ENCODE peak calls at places on chromosomes 4 and X, in seven cellular contexts. R is tibial nerve, C is fibroblast of mammary gland, W is A549, L is fibroblast of lung, S is GM06990, U is GM12878. P is an unnamed sample.

GRCh38 chr4:1133033-1133432 is 19.7 kb upstream of the RNF212 start:
- DNase-seq in R (no peak), C (no peak), W (no peak), L (no peak), S (no peak), U (no peak), P (no peak)

GRCh38 chr4:11632015-11632414 is 203.3 kb upstream of the HS3ST1 start:
- DNase-seq in R (no peak), C (no peak), W (no peak), L (no peak), S (no peak), U (no peak), P (no peak)

GRCh38 chrX:40060356-40060845 is 37.4 kb downstream of the BCOR start:
- DNase-seq in R (no peak), C (no peak), W (no peak), L (no peak), S (no peak), U (no peak), P (no peak)

GRCh38 chr4:80138556-80139538 is 58.5 kb upstream of the PRDM8 start:
- DNase-seq in R (no peak), C (peak; percentile 82), W (no peak), L (peak; percentile 57), S (peak; percentile 20), U (peak; percentile 12), P (peak; percentile 7)

GRCh38 chrX:47661539-47661938 is 2.6 kb upstream of the UXT start:
- DNase-seq in R (no peak), C (no peak), W (no peak), L (no peak), S (no peak), U (no peak), P (no peak)

GRCh38 chrX:117636826-117637225 is 479.8 kb downstream of the KLHL13 start:
- DNase-seq in R (no peak), C (no peak), W (no peak), L (no peak), S (no peak), U (no peak), P (no peak)

GRCh38 chr4:177239878-177240277 is 69.8 kb upstream of the NEIL3 start:
- DNase-seq in R (no peak), C (no peak), W (no peak), L (peak; percentile 68), S (no peak), U (no peak), P (no peak)

GRCh38 chrX:68307767-68308166 is 125.5 kb downstream of the OPHN1 start:
- DNase-seq in R (peak; percentile 13), C (peak; percentile 82), W (peak; percentile 22), L (peak; percentile 51), S (no peak), U (no peak), P (no peak)

GRCh38 chr4:142579483-142579882 is 266.6 kb downstream of the INPP4B start:
- DNase-seq in R (no peak), C (peak; percentile 8), W (no peak), L (no peak), S (no peak), U (no peak), P (no peak)

GRCh38 chr4:4245172-4245571 is 2.9 kb downstream of the TMEM128 start:
- DNase-seq in R (no peak), C (no peak), W (no peak), L (no peak), S (no peak), U (no peak), P (no peak)

GRCh38 chr4:4248885-4249203 is 821 bp upstream of the TMEM128 start:
- DNase-seq in R (no peak), C (peak; percentile 30), W (no peak), L (no peak), S (no peak), U (no peak), P (no peak)

GRCh38 chr4:4247711-4248035 is 350 bp downstream of the TMEM128 start:
- DNase-seq in R (no peak), C (no peak), W (no peak), L (no peak), S (no peak), U (no peak), P (no peak)

GRCh38 chr4:4249876-4250275 is 1.9 kb upstream of the TMEM128 start:
- DNase-seq in R (no peak), C (no peak), W (no peak), L (no peak), S (no peak), U (no peak), P (no peak)

DNA sequence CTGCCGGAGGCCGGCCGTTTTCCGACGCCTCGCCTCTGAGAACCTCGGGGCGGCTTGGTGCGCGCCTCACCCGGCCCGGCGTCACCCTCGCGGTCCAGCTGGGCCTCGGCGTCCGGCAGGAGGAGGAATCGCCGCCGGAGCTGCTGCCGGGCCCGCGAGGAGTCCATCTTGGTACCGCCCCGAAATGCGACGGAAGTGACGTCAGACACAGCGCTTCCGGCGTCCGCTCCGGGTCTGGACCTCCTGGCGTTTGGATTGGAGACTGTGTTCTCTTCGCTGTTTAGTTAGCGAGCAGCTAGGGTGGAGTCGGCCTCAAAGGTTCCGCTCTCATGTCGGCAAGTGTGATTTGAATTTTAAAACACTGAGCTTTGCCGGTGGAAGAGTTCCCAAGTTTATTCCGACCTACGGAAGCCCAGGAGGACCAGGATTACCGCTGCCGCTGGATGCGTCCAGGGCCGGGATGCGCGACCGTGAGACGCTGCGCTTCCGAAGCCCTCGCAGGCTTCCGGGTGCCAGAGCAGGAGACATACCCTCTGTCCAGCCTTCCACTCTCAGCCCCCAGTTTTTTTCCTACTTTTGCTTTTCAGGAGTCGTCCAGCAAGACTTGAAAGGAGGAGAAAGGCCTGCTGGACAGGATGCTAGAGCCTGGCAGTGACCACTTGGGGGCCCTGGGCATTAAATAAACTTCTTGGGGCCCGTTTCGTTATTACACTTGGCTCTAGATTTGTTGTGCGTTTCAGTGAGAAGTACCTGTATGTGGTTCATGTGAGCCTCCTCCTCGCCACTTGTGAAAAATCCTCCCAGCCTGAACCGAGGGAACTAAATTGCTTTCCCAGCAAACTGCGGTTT is at the start of gene TMEM128:
- DNase-seq in R (peak; percentile 93), C (peak; percentile 92), W (peak; percentile 93), L (peak; percentile 95), S (peak; percentile 91), U (peak; percentile 65), P (peak; percentile 97)
- TF ChIP-seq CTCF in R (peak; percentile 64), C (no peak), W (peak; percentile 16), L (peak; percentile 19), S (no peak), U (peak; percentile 8), P (no peak)

GRCh38 chrX:75623535-75623934 is 100.7 kb upstream of the ZDHHC15 start:
- DNase-seq in R (no peak), C (no peak), W (peak; percentile 1), L (no peak), S (no peak), U (no peak), P (no peak)
- TF ChIP-seq CTCF in R (no peak), C (peak; percentile 5), W (no peak), L (no peak), S (peak; percentile 14), U (peak; percentile 14), P (no peak)

GRCh38 chrX:103918584-103919335 is 43.7 kb upstream of the TMSB15B start:
- DNase-seq in R (peak; percentile 12), C (peak; percentile 42), W (peak; percentile 75), L (peak; percentile 47), S (peak; percentile 86), U (no peak), P (peak; percentile 62)

GRCh38 chrX:103918050-103918449 is 44.4 kb upstream of the TMSB15B start:
- DNase-seq in R (peak; percentile 5), C (peak; percentile 61), W (peak; percentile 81), L (peak; percentile 59), S (peak; percentile 46), U (no peak), P (peak; percentile 49)

GRCh38 chrX:103913356-103914020 is 48.9 kb upstream of the TMSB15B start:
- DNase-seq in R (no peak), C (peak; percentile 7), W (no peak), L (no peak), S (no peak), U (no peak), P (no peak)

GRCh38 chrX:103919336-103919682 is 43.1 kb upstream of the TMSB15B start:
- DNase-seq in R (peak; percentile 7), C (peak; percentile 49), W (peak; percentile 72), L (peak; percentile 42), S (no peak), U (no peak), P (peak; percentile 23)
- TF ChIP-seq CTCF in R (peak; percentile 43), C (peak; percentile 29), W (no peak), L (peak; percentile 52), S (peak; percentile 2), U (no peak), P (no peak)

DNA sequence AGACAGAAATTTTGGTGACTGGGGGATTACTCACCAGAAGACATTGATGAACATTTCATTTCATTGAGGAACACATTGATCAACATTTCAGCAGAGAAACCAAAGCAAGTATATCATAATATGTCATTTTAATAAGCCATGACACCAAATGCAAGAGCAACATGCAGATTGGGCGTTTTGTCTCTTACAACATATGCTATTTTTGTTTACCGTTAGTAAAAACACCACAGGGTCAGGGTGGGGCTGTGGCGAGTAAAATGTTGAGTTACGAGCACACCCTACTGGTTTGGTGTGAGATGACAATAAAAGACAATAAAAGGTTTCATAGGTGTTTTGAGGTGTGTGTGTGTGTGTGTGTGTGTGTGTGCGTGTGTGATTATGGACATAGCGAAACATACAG is 294.5 kb downstream of the PDGFC start:
- DNase-seq in R (no peak), C (peak; percentile 60), W (peak; percentile 52), L (peak; percentile 31), S (peak; percentile 22), U (no peak), P (peak; percentile 10)
- TF ChIP-seq CTCF in R (no peak), C (peak; percentile 40), W (peak; percentile 43), L (no peak), S (peak; percentile 24), U (peak; percentile 36), P (no peak)

GRCh38 chrX:113929004-113929403 is 654.9 kb upstream of the HTR2C start:
- DNase-seq in R (no peak), C (peak; percentile 53), W (peak; percentile 64), L (peak; percentile 0), S (peak; percentile 1), U (no peak), P (no peak)
- TF ChIP-seq CTCF in R (no peak), C (peak; percentile 68), W (peak; percentile 48), L (no peak), S (peak; percentile 53), U (peak; percentile 43), P (peak; percentile 6)

DNA sequence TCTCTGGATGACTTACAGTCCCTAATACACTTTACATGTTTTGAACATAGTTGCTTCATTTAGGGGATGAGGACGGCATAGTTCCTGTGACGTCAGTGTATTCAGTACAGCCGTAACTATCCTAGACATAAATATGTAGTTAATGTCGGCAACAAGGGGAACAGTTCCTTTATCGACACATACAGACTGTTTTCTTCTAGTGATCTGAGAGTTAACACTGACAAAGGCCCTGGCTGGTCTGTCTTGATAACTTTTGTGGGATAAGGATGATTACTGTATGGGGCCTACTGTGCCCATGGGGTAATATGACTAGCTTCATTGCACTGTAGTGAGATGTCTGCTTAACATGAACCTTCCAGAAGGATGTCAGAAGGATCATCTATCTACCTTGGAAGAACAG is 131.2 kb downstream of the ZNF518B start:
- DNase-seq in R (no peak), C (no peak), W (no peak), L (no peak), S (no peak), U (no peak), P (no peak)
- TF ChIP-seq CTCF in R (no peak), C (no peak), W (no peak), L (no peak), S (no peak), U (no peak), P (no peak)

GRCh38 chr4:84644087-84644486 is 61.2 kb downstream of the CDS1 start:
- DNase-seq in R (no peak), C (no peak), W (no peak), L (no peak), S (no peak), U (no peak), P (no peak)
- TF ChIP-seq CTCF in R (no peak), C (no peak), W (no peak), L (no peak), S (no peak), U (no peak), P (no peak)